ENCODE peak calls at places on chromosomes 11 and 22, in nine cellular contexts. One of them, this sample, is unnamed.
A peak's percentile ranks its signal among the peaks of the same experiment; 100 is the strongest.

GRCh38 chr22:29139965-29140782 is 65.5 kb upstream of the EMID1 start:
- DNase-seq in K562: no peak
- DNase-seq in stomach: no peak
- DNase-seq in suprapubic skin: peak; percentile 49
- DNase-seq in spleen: no peak
- DNase-seq in breast epithelium: no peak
- DNase-seq in SK-N-SH: no peak
- DNase-seq in GM23338: no peak
- DNase-seq in HCT116: no peak
- DNase-seq in this sample: no peak

GRCh38 chr11:116472661-116473060 is 300.1 kb downstream of the BUD13 start:
- DNase-seq in SK-N-SH: no peak
- DNase-seq in spleen: no peak
- DNase-seq in suprapubic skin: no peak
- DNase-seq in K562: no peak
- DNase-seq in GM23338: no peak
- DNase-seq in HCT116: no peak
- DNase-seq in stomach: no peak
- DNase-seq in breast epithelium: no peak
- DNase-seq in this sample: no peak

GRCh38 chr11:110883266-110883665 is 171.0 kb upstream of the ARHGAP20 start:
- DNase-seq in HCT116: no peak
- DNase-seq in spleen: no peak
- DNase-seq in K562: no peak
- DNase-seq in stomach: no peak
- DNase-seq in GM23338: no peak
- DNase-seq in SK-N-SH: no peak
- DNase-seq in suprapubic skin: no peak
- DNase-seq in breast epithelium: no peak
- DNase-seq in this sample: no peak

GRCh38 chr11:2550606-2550970 is 105.8 kb downstream of the KCNQ1 start:
- DNase-seq in stomach: no peak
- DNase-seq in SK-N-SH: no peak
- DNase-seq in GM23338: no peak
- DNase-seq in breast epithelium: no peak
- DNase-seq in HCT116: no peak
- DNase-seq in K562: no peak
- DNase-seq in spleen: peak; percentile 61
- DNase-seq in suprapubic skin: peak; percentile 35
- DNase-seq in this sample: peak; percentile 3

GRCh38 chr11:1763796-1764661 is at the start of gene CTSD:
- DNase-seq in GM23338: peak; percentile 91
- DNase-seq in spleen: peak; percentile 97
- DNase-seq in breast epithelium: peak; percentile 78
- DNase-seq in K562: peak; percentile 97
- DNase-seq in SK-N-SH: peak; percentile 100
- DNase-seq in suprapubic skin: peak; percentile 91
- DNase-seq in stomach: peak; percentile 94
- DNase-seq in HCT116: peak; percentile 27
- DNase-seq in this sample: peak; percentile 93

GRCh38 chr11:79637219-79637618 is 196.4 kb upstream of the TENM4 start:
- DNase-seq in spleen: no peak
- DNase-seq in stomach: no peak
- DNase-seq in SK-N-SH: no peak
- DNase-seq in HCT116: no peak
- DNase-seq in suprapubic skin: no peak
- DNase-seq in K562: no peak
- DNase-seq in breast epithelium: no peak
- DNase-seq in GM23338: no peak
- DNase-seq in this sample: no peak

GRCh38 chr22:39368402-39368801 is 18.6 kb downstream of the SYNGR1 start:
- DNase-seq in HCT116: no peak
- DNase-seq in GM23338: no peak
- DNase-seq in stomach: no peak
- DNase-seq in spleen: no peak
- DNase-seq in K562: no peak
- DNase-seq in breast epithelium: no peak
- DNase-seq in suprapubic skin: no peak
- DNase-seq in SK-N-SH: no peak
- DNase-seq in this sample: no peak

GRCh38 chr11:15123849-15124248 is 9.1 kb downstream of the INSC start:
- DNase-seq in stomach: no peak
- DNase-seq in SK-N-SH: no peak
- DNase-seq in HCT116: peak; percentile 23
- DNase-seq in K562: no peak
- DNase-seq in suprapubic skin: no peak
- DNase-seq in breast epithelium: no peak
- DNase-seq in GM23338: no peak
- DNase-seq in spleen: no peak
- DNase-seq in this sample: no peak

GRCh38 chr11:78080084-78080817 is 589 bp upstream of the NDUFC2 start:
- DNase-seq in SK-N-SH: no peak
- DNase-seq in suprapubic skin: no peak
- DNase-seq in GM23338: peak; percentile 8
- DNase-seq in spleen: no peak
- DNase-seq in breast epithelium: no peak
- DNase-seq in HCT116: no peak
- DNase-seq in K562: no peak
- DNase-seq in stomach: no peak
- DNase-seq in this sample: no peak

DNA sequence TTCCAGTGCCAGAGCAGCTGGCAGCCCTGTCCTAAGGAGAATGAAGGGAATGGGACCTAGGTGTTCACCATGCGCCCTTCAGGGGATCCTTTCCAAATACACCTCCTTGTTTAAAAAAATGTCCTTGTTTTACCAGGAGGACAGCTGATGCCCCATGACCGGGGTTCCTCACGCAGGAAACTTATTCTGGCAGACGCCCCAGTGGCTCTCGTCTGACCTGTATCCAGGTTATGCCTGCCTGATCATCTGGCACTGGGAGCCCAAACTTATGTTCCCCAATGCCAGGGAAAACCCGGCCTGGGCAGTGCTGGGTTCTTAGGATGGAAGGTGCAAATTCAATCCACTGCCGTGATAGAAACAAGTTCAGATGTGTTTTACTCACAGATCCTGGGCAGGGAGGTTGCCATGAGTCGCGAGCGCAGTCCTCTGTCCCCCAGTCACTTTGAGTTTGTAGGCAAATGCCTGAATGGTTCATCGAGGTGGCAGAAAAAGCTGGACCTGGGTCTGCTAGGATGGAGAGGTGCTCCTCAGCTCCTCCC is 31.5 kb downstream of the MOV10L1 start:
- DNase-seq in breast epithelium: no peak
- DNase-seq in stomach: no peak
- DNase-seq in SK-N-SH: no peak
- DNase-seq in K562: no peak
- DNase-seq in suprapubic skin: no peak
- DNase-seq in spleen: no peak
- DNase-seq in GM23338: no peak
- DNase-seq in HCT116: no peak
- DNase-seq in this sample: no peak
- TF ChIP-seq POLR2AphosphoS5 in breast epithelium: no peak
- TF ChIP-seq POLR2AphosphoS5 in stomach: no peak
- TF ChIP-seq POLR2AphosphoS5 in SK-N-SH: no peak
- TF ChIP-seq POLR2AphosphoS5 in K562: no peak
- TF ChIP-seq POLR2AphosphoS5 in suprapubic skin: no peak
- TF ChIP-seq POLR2AphosphoS5 in spleen: no peak
- TF ChIP-seq POLR2AphosphoS5 in GM23338: no peak
- TF ChIP-seq POLR2AphosphoS5 in HCT116: no peak
- TF ChIP-seq POLR2AphosphoS5 in this sample: no peak

DNA sequence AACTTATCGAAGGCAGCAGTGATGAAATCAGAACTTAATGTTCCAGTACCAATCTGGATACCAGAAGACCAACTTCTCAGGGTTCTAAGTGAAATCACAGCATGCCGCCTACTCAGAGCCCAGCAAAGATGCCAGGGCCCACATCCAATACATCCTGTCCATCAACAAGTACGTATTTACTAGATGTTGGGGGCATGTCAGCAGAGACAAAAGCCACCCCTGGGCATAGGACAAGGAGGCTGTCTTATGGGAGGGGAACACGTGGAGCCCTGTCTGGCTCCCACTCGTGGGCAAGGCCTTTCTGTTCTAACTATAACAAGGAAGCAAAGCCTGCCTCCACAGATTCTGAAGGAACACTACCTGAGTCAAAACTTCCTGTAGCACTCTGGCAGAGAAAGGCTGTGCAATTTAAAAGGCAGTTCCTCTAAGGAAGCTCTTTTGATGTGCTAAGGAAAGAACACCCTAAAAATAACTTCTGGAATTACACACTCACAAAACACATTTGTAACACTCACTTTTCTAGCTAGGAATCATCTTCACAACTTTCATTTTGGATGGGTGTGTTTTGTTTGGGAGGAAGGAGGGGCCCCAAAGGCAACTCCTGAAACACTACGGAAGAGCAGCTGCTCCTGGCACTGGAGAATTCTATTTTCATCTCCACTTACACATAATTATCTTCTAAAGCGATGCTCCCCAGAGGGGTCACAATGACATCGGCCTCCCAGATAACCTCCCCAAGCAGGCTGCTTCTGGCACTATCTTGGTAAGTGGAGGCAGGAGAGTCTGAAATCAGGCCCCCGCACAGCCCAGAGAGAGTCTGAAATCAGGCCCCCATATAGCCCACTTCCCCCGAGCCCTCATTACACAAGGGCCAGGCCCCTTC is 14.2 kb downstream of the SMCO4 start:
- DNase-seq in breast epithelium: no peak
- DNase-seq in spleen: no peak
- DNase-seq in SK-N-SH: no peak
- DNase-seq in GM23338: no peak
- DNase-seq in suprapubic skin: no peak
- DNase-seq in HCT116: no peak
- DNase-seq in stomach: no peak
- DNase-seq in K562: no peak
- DNase-seq in this sample: no peak
- TF ChIP-seq POLR2AphosphoS5 in breast epithelium: no peak
- TF ChIP-seq POLR2AphosphoS5 in spleen: no peak
- TF ChIP-seq POLR2AphosphoS5 in SK-N-SH: no peak
- TF ChIP-seq POLR2AphosphoS5 in GM23338: no peak
- TF ChIP-seq POLR2AphosphoS5 in suprapubic skin: no peak
- TF ChIP-seq POLR2AphosphoS5 in HCT116: no peak
- TF ChIP-seq POLR2AphosphoS5 in stomach: no peak
- TF ChIP-seq POLR2AphosphoS5 in K562: no peak
- TF ChIP-seq POLR2AphosphoS5 in this sample: no peak

GRCh38 chr11:86800076-86800955 is at the start of gene PRSS23:
- DNase-seq in K562: peak; percentile 38
- DNase-seq in spleen: peak; percentile 79
- DNase-seq in SK-N-SH: peak; percentile 88
- DNase-seq in HCT116: no peak
- DNase-seq in suprapubic skin: peak; percentile 72
- DNase-seq in breast epithelium: no peak
- DNase-seq in stomach: peak; percentile 74
- DNase-seq in GM23338: peak; percentile 67
- DNase-seq in this sample: peak; percentile 77
- TF ChIP-seq POLR2AphosphoS5 in K562: no peak
- TF ChIP-seq POLR2AphosphoS5 in spleen: peak; percentile 60
- TF ChIP-seq POLR2AphosphoS5 in SK-N-SH: peak; percentile 71
- TF ChIP-seq POLR2AphosphoS5 in HCT116: peak; percentile 58
- TF ChIP-seq POLR2AphosphoS5 in suprapubic skin: no peak
- TF ChIP-seq POLR2AphosphoS5 in breast epithelium: no peak
- TF ChIP-seq POLR2AphosphoS5 in stomach: peak; percentile 49
- TF ChIP-seq POLR2AphosphoS5 in GM23338: no peak
- TF ChIP-seq POLR2AphosphoS5 in this sample: peak; percentile 59

GRCh38 chr11:72551571-72551970 is 117.2 kb upstream of the CLPB start:
- DNase-seq in K562: no peak
- DNase-seq in HCT116: no peak
- DNase-seq in SK-N-SH: no peak
- DNase-seq in suprapubic skin: no peak
- DNase-seq in GM23338: no peak
- DNase-seq in breast epithelium: no peak
- DNase-seq in spleen: no peak
- DNase-seq in stomach: no peak
- DNase-seq in this sample: no peak

GRCh38 chr11:72552399-72552910 is 118.1 kb upstream of the CLPB start:
- DNase-seq in SK-N-SH: no peak
- DNase-seq in spleen: no peak
- DNase-seq in GM23338: no peak
- DNase-seq in HCT116: no peak
- DNase-seq in suprapubic skin: no peak
- DNase-seq in stomach: no peak
- DNase-seq in breast epithelium: no peak
- DNase-seq in K562: no peak
- DNase-seq in this sample: no peak

GRCh38 chr11:72548481-72548880 is 114.2 kb upstream of the CLPB start:
- DNase-seq in spleen: no peak
- DNase-seq in HCT116: no peak
- DNase-seq in GM23338: no peak
- DNase-seq in SK-N-SH: no peak
- DNase-seq in breast epithelium: no peak
- DNase-seq in suprapubic skin: no peak
- DNase-seq in K562: no peak
- DNase-seq in stomach: no peak
- DNase-seq in this sample: no peak

GRCh38 chr11:72556433-72556832 is 117.8 kb downstream of the PDE2A start:
- DNase-seq in SK-N-SH: no peak
- DNase-seq in K562: no peak
- DNase-seq in stomach: no peak
- DNase-seq in breast epithelium: no peak
- DNase-seq in suprapubic skin: no peak
- DNase-seq in HCT116: no peak
- DNase-seq in spleen: no peak
- DNase-seq in GM23338: no peak
- DNase-seq in this sample: no peak

GRCh38 chr11:72553748-72554147 is 119.4 kb upstream of the CLPB start:
- DNase-seq in stomach: no peak
- DNase-seq in spleen: no peak
- DNase-seq in suprapubic skin: no peak
- DNase-seq in GM23338: peak; percentile 79
- DNase-seq in SK-N-SH: no peak
- DNase-seq in HCT116: no peak
- DNase-seq in breast epithelium: no peak
- DNase-seq in K562: peak; percentile 35
- DNase-seq in this sample: no peak
- TF ChIP-seq POLR2AphosphoS5 in stomach: no peak
- TF ChIP-seq POLR2AphosphoS5 in spleen: no peak
- TF ChIP-seq POLR2AphosphoS5 in suprapubic skin: no peak
- TF ChIP-seq POLR2AphosphoS5 in GM23338: no peak
- TF ChIP-seq POLR2AphosphoS5 in SK-N-SH: no peak
- TF ChIP-seq POLR2AphosphoS5 in HCT116: no peak
- TF ChIP-seq POLR2AphosphoS5 in breast epithelium: no peak
- TF ChIP-seq POLR2AphosphoS5 in K562: no peak
- TF ChIP-seq POLR2AphosphoS5 in this sample: no peak

This sample was measured in transverse colon.